ENCODE peak calls at places on chromosomes 13 and 19, in six cellular contexts. T is small intestine, J is aorta, C is body of pancreas, B is mammary epithelial cell, R is GM23248. Z is an unnamed sample.

GRCh38 chr13:49399801-49400472 is 43.9 kb downstream of the CAB39L start:
- DNase-seq in C (no peak), T (no peak), R (no peak), J (no peak), B (no peak), Z (no peak)

GRCh38 chr13:59963827-59964226 is 199.9 kb downstream of the DIAPH3 start:
- DNase-seq in B (no peak), R (no peak), T (no peak), J (no peak), C (no peak), Z (no peak)

GRCh38 chr13:43273362-43273761 is 250.0 kb downstream of the DNAJC15 start:
- DNase-seq in C (no peak), T (no peak), J (no peak), B (peak), R (peak), Z (no peak)

GRCh38 chr19:1221141-1221903 is 15.7 kb downstream of the STK11 start:
- DNase-seq in R (peak), J (peak), C (peak), B (no peak), T (no peak), Z (no peak)

GRCh38 chr13:109451726-109452125 is 334.7 kb downstream of the IRS2 start:
- DNase-seq in T (no peak), R (no peak), B (no peak), J (no peak), C (no peak), Z (no peak)

GRCh38 chr13:71290963-71291937 is 575.8 kb downstream of the DACH1 start:
- DNase-seq in R (peak), J (no peak), T (peak), C (peak), B (peak), Z (no peak)

GRCh38 chr19:16085115-16085514 is 8.8 kb downstream of the TPM4 start:
- DNase-seq in C (no peak), T (no peak), B (peak), J (no peak), R (peak), Z (no peak)

GRCh38 chr13:68439821-68440220 is 1209.7 kb upstream of the PCDH9 start:
- DNase-seq in B (no peak), T (no peak), C (peak), J (no peak), R (peak), Z (no peak)

GRCh38 chr19:13429563-13429962 is 76.7 kb downstream of the CACNA1A start:
- DNase-seq in C (no peak), R (peak), B (no peak), T (no peak), J (no peak), Z (no peak)

GRCh38 chr13:41401371-41401770 is 56.0 kb upstream of the RGCC start:
- DNase-seq in C (no peak), R (no peak), J (no peak), B (no peak), T (no peak), Z (no peak)

GRCh38 chr19:40366697-40367561 is 18.4 kb downstream of the PLD3 start:
- DNase-seq in R (no peak), B (no peak), J (no peak), C (no peak), T (no peak), Z (no peak)

GRCh38 chr13:34458756-34459462 is 483.2 kb upstream of the NBEA start:
- DNase-seq in B (no peak), R (no peak), C (no peak), J (no peak), T (no peak), Z (no peak)

GRCh38 chr13:42878721-42879120 is 97.3 kb downstream of the FAM216B start:
- DNase-seq in B (no peak), J (no peak), C (no peak), T (no peak), R (no peak), Z (no peak)

GRCh38 chr19:49690656-49691242 is at the start of gene CPT1C:
- DNase-seq in R (peak), B (no peak), T (peak), J (peak), C (peak), Z (no peak)

GRCh38 chr19:917323-918151 is at the start of gene KISS1R:
- DNase-seq in R (peak), B (no peak), C (peak), J (peak), T (no peak), Z (no peak)

GRCh38 chr19:10521461-10522216 is 4.4 kb upstream of the S1PR5 start:
- DNase-seq in R (no peak), J (no peak), B (no peak), C (peak), T (no peak), Z (no peak)

GRCh38 chr13:73765651-73766384 is 368.4 kb downstream of the KLF12 start:
- DNase-seq in B (no peak), R (peak), J (peak), C (peak), T (peak), Z (no peak)

GRCh38 chr13:105974380-105974779 is 561.1 kb downstream of the EFNB2 start:
- DNase-seq in B (no peak), C (no peak), J (no peak), R (no peak), T (no peak), Z (no peak)

GRCh38 chr13:33017410-33017929 is 1.2 kb downstream of the KL start:
- DNase-seq in R (peak), T (peak), C (peak), J (no peak), B (peak), Z (no peak)

GRCh38 chr19:1355258-1355973 is 28.3 kb upstream of the NDUFS7 start:
- DNase-seq in T (no peak), J (no peak), R (peak), C (no peak), B (peak), Z (no peak)

GRCh38 chr19:56671613-56671994 is at the start of gene ZNF835:
- DNase-seq in B (no peak), C (peak), R (peak), J (peak), T (peak), Z (no peak)

GRCh38 chr13:112115403-112116091 is 48.6 kb downstream of the SOX1 start:
- DNase-seq in J (no peak), R (no peak), T (no peak), B (no peak), C (no peak), Z (no peak)

GRCh38 chr19:30453768-30454167 is 81.6 kb downstream of the ZNF536 start:
- DNase-seq in R (no peak), T (no peak), C (no peak), J (no peak), B (no peak), Z (no peak)

GRCh38 chr19:27762933-27763332 is 1450.0 kb downstream of the UQCRFS1 start:
- DNase-seq in T (no peak), R (no peak), C (no peak), J (no peak), B (no peak), Z (no peak)

DNA sequence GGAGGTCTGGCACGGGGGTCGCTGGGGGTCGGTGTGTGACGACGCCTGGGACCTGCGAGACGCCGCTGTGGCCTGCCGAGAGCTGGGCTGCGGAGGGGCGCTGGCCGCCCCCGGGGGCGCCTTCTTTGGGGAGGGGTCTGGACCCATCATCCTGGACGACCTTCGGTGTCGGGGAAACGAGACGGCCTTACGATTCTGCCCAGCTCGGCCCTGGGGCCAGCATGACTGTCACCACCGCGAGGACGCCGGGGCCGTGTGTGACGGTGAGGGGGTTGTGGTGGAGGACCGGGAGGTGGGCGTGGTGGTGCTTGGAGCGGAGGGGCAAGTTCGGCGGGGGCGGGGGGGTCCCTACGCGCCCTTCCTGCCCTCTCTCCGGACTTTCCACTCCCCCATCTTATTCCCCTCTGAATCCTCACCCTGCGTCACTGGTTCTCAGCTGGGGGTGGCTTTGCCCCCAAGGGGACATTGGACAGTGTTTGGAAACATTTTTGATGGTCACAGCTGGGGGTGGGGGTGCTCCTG is 5.5 kb downstream of the SSC5D start:
- DNase-seq in C (no peak), J (no peak), T (no peak), B (no peak), R (no peak), Z (no peak)
- H3K4me3 ChIP-seq in C (no peak), J (no peak), T (no peak), B (no peak), R (peak), Z (peak)

GRCh38 chr13:25840261-25840660 is 211.6 kb downstream of the SHISA2 start:
- DNase-seq in R (no peak), C (no peak), B (no peak), J (no peak), T (no peak), Z (no peak)

GRCh38 chr13:25843692-25844091 is 208.1 kb downstream of the SHISA2 start:
- DNase-seq in J (no peak), B (no peak), R (no peak), T (no peak), C (no peak), Z (no peak)

GRCh38 chr13:25840931-25841330 is 210.9 kb downstream of the SHISA2 start:
- DNase-seq in R (no peak), T (no peak), J (no peak), B (no peak), C (no peak), Z (no peak)

GRCh38 chr13:25836709-25837316 is 215.0 kb downstream of the SHISA2 start:
- DNase-seq in B (peak), T (no peak), J (no peak), R (no peak), C (no peak), Z (no peak)

GRCh38 chr13:25839356-25839755 is 212.5 kb downstream of the SHISA2 start:
- DNase-seq in J (no peak), R (no peak), C (no peak), B (no peak), T (no peak), Z (no peak)
- H3K4me3 ChIP-seq in J (no peak), R (no peak), C (no peak), B (no peak), T (no peak), Z (no peak)

GRCh38 chr13:99656092-99656745 is 154.9 kb downstream of the TM9SF2 start:
- DNase-seq in R (peak), C (peak), J (peak), T (peak), B (peak), Z (no peak)
- H3K4me3 ChIP-seq in R (peak), C (no peak), J (no peak), T (peak), B (no peak), Z (no peak)

DNA sequence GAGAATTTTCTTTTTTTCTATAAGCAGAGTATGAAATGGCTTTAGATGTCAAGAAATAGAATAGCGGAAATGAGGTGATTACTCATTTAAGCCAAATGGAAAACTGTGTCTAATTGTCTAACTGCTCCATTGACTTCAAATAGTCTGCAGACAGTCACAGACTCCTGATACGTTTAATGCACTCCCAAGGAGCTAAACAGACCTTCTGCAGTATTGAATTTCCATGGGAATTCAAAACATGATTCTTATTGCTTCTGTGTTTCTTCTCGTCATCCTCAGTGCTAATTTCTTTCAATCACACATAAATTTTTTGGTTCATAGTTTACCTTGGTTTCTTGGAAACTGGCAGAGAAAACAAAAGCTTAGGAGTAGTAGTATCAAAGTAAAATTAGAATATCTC is 865.2 kb upstream of the SLC10A2 start:
- DNase-seq in C (no peak), J (no peak), B (no peak), T (no peak), R (no peak), Z (no peak)
- H3K4me3 ChIP-seq in C (no peak), J (no peak), B (no peak), T (no peak), R (no peak), Z (no peak)

DNA sequence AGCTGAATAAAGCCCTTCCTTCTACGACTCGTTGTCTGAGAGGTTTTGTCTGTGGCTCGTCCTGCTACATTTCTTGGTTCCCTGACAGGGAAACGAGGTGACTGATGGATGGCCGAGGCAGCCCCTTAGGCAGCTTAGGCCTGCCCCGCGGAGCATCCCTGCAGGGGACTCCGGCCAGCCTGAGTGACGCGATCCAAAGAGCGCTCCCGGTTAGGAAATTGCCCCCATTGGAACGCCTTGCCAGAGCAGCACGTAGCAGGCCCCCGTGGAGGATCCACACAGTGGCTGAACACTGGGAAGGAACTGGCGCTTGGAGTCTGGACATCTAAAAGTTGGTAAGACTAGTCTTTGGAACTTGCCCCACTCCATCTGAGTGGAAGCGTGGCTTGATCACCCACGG is 296.8 kb upstream of the SGCG start:
- DNase-seq in J (no peak), R (no peak), T (no peak), C (no peak), B (no peak), Z (no peak)
- H3K4me3 ChIP-seq in J (no peak), R (no peak), T (no peak), C (no peak), B (no peak), Z (no peak)

GRCh38 chr13:27794075-27794691 is 1.9 kb downstream of the GSX1 start:
- DNase-seq in J (no peak), R (no peak), B (no peak), C (no peak), T (no peak), Z (no peak)
- H3K4me3 ChIP-seq in J (no peak), R (no peak), B (no peak), C (no peak), T (no peak), Z (no peak)

Z was measured in AG04449.